ENCODE peak calls at places on chromosomes 6 and 20, in nine cellular contexts. W is BJ, S is adrenal gland, E is upper lobe of left lung, Y is IMR-90, C is retinal pigment epithelial cell, J is ovary, K is body of pancreas, B is fibroblast of the aortic adventitia. Z is an unnamed sample.
A peak's percentile ranks its signal among the peaks of the same experiment; 100 is the strongest.

GRCh38 chr6:159836294-159837140 is 36.4 kb downstream of the PNLDC1 start:
- DNase-seq in W (no peak), S (peak; percentile 50), E (no peak), Y (peak; percentile 17), C (no peak), J (peak; percentile 81), K (no peak), B (peak; percentile 98), Z (no peak)

GRCh38 chr6:137233561-137234504 is 14.6 kb upstream of the IFNGR1 start:
- DNase-seq in W (peak; percentile 93), S (no peak), E (no peak), Y (peak; percentile 91), C (no peak), J (no peak), K (no peak), B (peak; percentile 96), Z (peak; percentile 72)

GRCh38 chr6:39314273-39314790 is at the start of gene KCNK17:
- DNase-seq in W (no peak), S (no peak), E (no peak), Y (no peak), C (no peak), J (no peak), K (no peak), B (no peak), Z (no peak)

GRCh38 chr20:37562695-37563480 is 35.2 kb upstream of the BLCAP start:
- DNase-seq in W (no peak), S (peak; percentile 40), E (no peak), Y (no peak), C (no peak), J (no peak), K (no peak), B (no peak), Z (no peak)

GRCh38 chr6:114707081-114707480 is 364.3 kb upstream of the HS3ST5 start:
- DNase-seq in W (no peak), S (no peak), E (no peak), Y (no peak), C (no peak), J (no peak), K (no peak), B (no peak), Z (no peak)

GRCh38 chr6:118128755-118129154 is 221.7 kb downstream of the SLC35F1 start:
- DNase-seq in W (no peak), S (no peak), E (no peak), Y (no peak), C (no peak), J (no peak), K (no peak), B (no peak), Z (no peak)

GRCh38 chr6:12572884-12573824 is 143.4 kb upstream of the PHACTR1 start:
- DNase-seq in W (peak; percentile 54), S (peak; percentile 71), E (no peak), Y (peak; percentile 79), C (no peak), J (no peak), K (no peak), B (peak; percentile 94), Z (no peak)

GRCh38 chr6:159688977-159689376 is 4.1 kb downstream of the SOD2 start:
- DNase-seq in W (no peak), S (no peak), E (peak; percentile 57), Y (no peak), C (no peak), J (no peak), K (no peak), B (no peak), Z (no peak)

GRCh38 chr6:44257007-44257752 is at the start of gene SLC35B2:
- DNase-seq in W (no peak), S (peak; percentile 84), E (peak; percentile 67), Y (peak; percentile 67), C (no peak), J (peak; percentile 85), K (peak; percentile 69), B (peak; percentile 56), Z (no peak)

GRCh38 chr20:64113444-64113775 is 6.0 kb upstream of the NPBWR2 start:
- DNase-seq in W (no peak), S (no peak), E (peak; percentile 10), Y (no peak), C (no peak), J (no peak), K (no peak), B (no peak), Z (no peak)

GRCh38 chr6:33961686-33962085 is 157.9 kb upstream of the MLN start:
- DNase-seq in W (no peak), S (no peak), E (no peak), Y (no peak), C (no peak), J (no peak), K (no peak), B (no peak), Z (no peak)

GRCh38 chr6:123808556-123808955 is 4.9 kb downstream of the NKAIN2 start:
- DNase-seq in W (no peak), S (no peak), E (no peak), Y (no peak), C (no peak), J (no peak), K (no peak), B (no peak), Z (no peak)

GRCh38 chr6:140921366-140922226 is 1211.1 kb upstream of the GJE1 start:
- DNase-seq in W (peak; percentile 41), S (peak; percentile 54), E (no peak), Y (peak; percentile 86), C (peak; percentile 59), J (no peak), K (peak; percentile 21), B (peak; percentile 87), Z (peak; percentile 52)

GRCh38 chr6:31113861-31114539 is 600 bp upstream of the PSORS1C1 start:
- DNase-seq in W (peak; percentile 69), S (no peak), E (no peak), Y (peak; percentile 24), C (no peak), J (no peak), K (no peak), B (peak; percentile 95), Z (peak; percentile 9)
- TF ChIP-seq CTCF in W (peak; percentile 24), S (no peak), E (no peak), Y (no peak), C (no peak), J (no peak), K (no peak), B (peak; percentile 23), Z (no peak)

GRCh38 chr20:36092424-36093024 is 62.0 kb upstream of the EPB41L1 start:
- DNase-seq in W (no peak), S (no peak), E (no peak), Y (no peak), C (no peak), J (peak; percentile 15), K (peak; percentile 52), B (no peak), Z (no peak)

GRCh38 chr20:36096404-36096799 is 58.1 kb upstream of the EPB41L1 start:
- DNase-seq in W (no peak), S (no peak), E (no peak), Y (no peak), C (no peak), J (no peak), K (no peak), B (peak; percentile 64), Z (no peak)

GRCh38 chr20:36093025-36093803 is 61.3 kb upstream of the EPB41L1 start:
- DNase-seq in W (no peak), S (peak; percentile 78), E (peak; percentile 66), Y (no peak), C (no peak), J (peak; percentile 33), K (peak; percentile 76), B (no peak), Z (no peak)

GRCh38 chr20:36093804-36094145 is 60.8 kb upstream of the EPB41L1 start:
- DNase-seq in W (no peak), S (no peak), E (no peak), Y (no peak), C (no peak), J (no peak), K (no peak), B (no peak), Z (no peak)

DNA sequence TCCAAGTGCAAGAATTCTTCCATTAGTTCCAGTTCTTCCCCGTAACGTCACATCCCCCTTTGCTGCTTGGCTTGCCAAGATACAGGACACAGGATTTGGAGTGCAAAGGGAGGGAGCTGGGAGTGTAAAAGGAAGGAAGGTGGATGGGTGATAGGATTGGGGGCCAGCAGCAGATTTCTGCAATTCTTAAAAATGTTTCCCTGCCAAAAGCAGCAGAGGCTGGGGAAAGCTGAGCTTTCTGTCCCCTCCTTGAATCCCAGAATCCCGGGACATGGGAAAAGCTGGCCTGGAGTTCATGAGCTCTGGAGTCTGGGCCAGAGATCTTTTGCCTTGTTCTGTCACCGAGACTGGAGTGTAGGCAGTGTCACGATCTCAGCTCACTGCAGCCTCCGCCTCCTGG is 60.0 kb upstream of the EPB41L1 start:
- DNase-seq in W (no peak), S (no peak), E (no peak), Y (no peak), C (no peak), J (no peak), K (no peak), B (peak; percentile 77), Z (no peak)
- H3K4me3 ChIP-seq in W (no peak overlapping the region), S (no peak overlapping the region), E (no peak overlapping the region), Y (no peak overlapping the region), C (peak overlapping the region; percentile 64), J (no peak overlapping the region), K (no peak overlapping the region), B (peak overlapping the region; percentile 44), Z (no peak overlapping the region)

GRCh38 chr6:146090474-146090873 is 61.6 kb downstream of the GRM1 start:
- DNase-seq in W (no peak), S (no peak), E (no peak), Y (no peak), C (peak; percentile 89), J (no peak), K (no peak), B (no peak), Z (no peak)

GRCh38 chr6:146097586-146097985 is 68.7 kb downstream of the GRM1 start:
- DNase-seq in W (no peak), S (no peak), E (no peak), Y (no peak), C (no peak), J (no peak), K (no peak), B (no peak), Z (no peak)

GRCh38 chr6:146100776-146101175 is 71.9 kb downstream of the GRM1 start:
- DNase-seq in W (no peak), S (no peak), E (no peak), Y (no peak), C (no peak), J (no peak), K (no peak), B (no peak), Z (no peak)

DNA sequence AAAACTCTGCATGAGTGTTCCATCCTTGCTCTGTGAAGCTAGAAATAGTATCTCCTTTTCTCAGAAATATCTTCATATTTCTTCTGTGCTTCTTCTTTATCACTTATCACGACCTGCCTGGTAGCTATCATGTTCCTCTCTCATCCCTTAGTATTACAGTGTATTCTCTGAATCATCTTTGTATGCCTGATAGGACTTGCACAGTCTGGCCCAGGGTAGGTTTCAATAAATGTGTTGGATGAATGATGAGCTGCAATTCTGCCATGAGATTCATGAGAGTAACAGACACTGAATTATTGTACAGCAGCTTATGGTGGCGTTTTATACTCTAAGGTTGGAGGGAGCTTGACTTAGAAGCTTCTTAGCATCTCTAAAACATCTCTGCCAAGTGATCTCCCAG is 66.6 kb downstream of the GRM1 start:
- DNase-seq in W (no peak), S (no peak), E (no peak), Y (no peak), C (no peak), J (no peak), K (no peak), B (no peak), Z (no peak)
- TF ChIP-seq CTCF in W (no peak), S (no peak), E (no peak), Y (no peak), C (no peak), J (no peak), K (no peak), B (no peak), Z (no peak)

GRCh38 chr20:41365785-41366545 is 653 bp downstream of the EMILIN3 start:
- DNase-seq in W (no peak), S (no peak), E (no peak), Y (no peak), C (no peak), J (peak; percentile 50), K (no peak), B (no peak), Z (no peak)
- H3K4me3 ChIP-seq in W (peak overlapping the region; percentile 6), S (no peak overlapping the region), E (no peak overlapping the region), Y (peak overlapping the region; percentile 17), C (peak overlapping the region; percentile 26), J (peak overlapping the region; percentile 30), K (no peak overlapping the region), B (no peak overlapping the region), Z (no peak overlapping the region)

Z was measured in AG04449.